ENCODE peak calls at places on chromosomes 1 and 21, in seven cellular contexts. N, L, Q, D, T, X and A are unnamed samples.

GRCh38 chr21:38823737-38824123 is 18.0 kb downstream of the ETS2 start:
- DNase-seq in N (no peak), L (no peak), Q (no peak), D (no peak), T (no peak), X (no peak), A (no peak)

GRCh38 chr1:147892731-147893214 is 9.8 kb upstream of the GJA8 start:
- DNase-seq in N (no peak), L (no peak), Q (no peak), D (no peak), T (peak; percentile 47), X (peak; percentile 22), A (peak; percentile 12)

GRCh38 chr1:92973203-92973907 is 12.1 kb upstream of the DIPK1A start:
- DNase-seq in N (no peak), L (no peak), Q (no peak), D (no peak), T (no peak), X (no peak), A (no peak)

GRCh38 chr1:28102169-28102568 is 13.8 kb upstream of the EYA3 start:
- DNase-seq in N (no peak), L (no peak), Q (no peak), D (no peak), T (no peak), X (no peak), A (no peak)

GRCh38 chr1:207115269-207115668 is 11.2 kb downstream of the C4BPA start:
- DNase-seq in N (no peak), L (no peak), Q (no peak), D (no peak), T (peak; percentile 43), X (no peak), A (no peak)

GRCh38 chr1:67433830-67434229 is 3.6 kb upstream of the SERBP1 start:
- DNase-seq in N (no peak), L (no peak), Q (no peak), D (no peak), T (no peak), X (no peak), A (no peak)

GRCh38 chr1:200479816-200480215 is 70.0 kb upstream of the ZNF281 start:
- DNase-seq in N (no peak), L (no peak), Q (no peak), D (no peak), T (no peak), X (no peak), A (no peak)

GRCh38 chr1:157932082-157932481 is 61.4 kb upstream of the KIRREL1 start:
- DNase-seq in N (no peak), L (no peak), Q (no peak), D (no peak), T (peak; percentile 34), X (no peak), A (no peak)

GRCh38 chr21:26449161-26449560 is 123.9 kb downstream of the CYYR1 start:
- DNase-seq in N (no peak), L (no peak), Q (no peak), D (no peak), T (peak; percentile 69), X (no peak), A (no peak)

GRCh38 chr21:45152265-45152746 is 77.9 kb downstream of the ADARB1 start:
- DNase-seq in N (peak; percentile 59), L (peak; percentile 75), Q (no peak), D (no peak), T (peak; percentile 65), X (peak; percentile 73), A (peak; percentile 47)

GRCh38 chr1:100284591-100284990 is 18.6 kb downstream of the RTCA start:
- DNase-seq in N (no peak), L (no peak), Q (no peak), D (no peak), T (no peak), X (no peak), A (no peak)

GRCh38 chr1:69710484-69710883 is 142.8 kb downstream of the LRRC7 start:
- DNase-seq in N (no peak), L (no peak), Q (no peak), D (no peak), T (peak; percentile 1), X (no peak), A (no peak)

GRCh38 chr1:181662606-181663005 is 179.3 kb downstream of the CACNA1E start:
- DNase-seq in N (no peak), L (no peak), Q (no peak), D (no peak), T (no peak), X (no peak), A (no peak)

GRCh38 chr21:29610960-29611359 is 312.2 kb downstream of the BACH1 start:
- DNase-seq in N (no peak), L (no peak), Q (no peak), D (no peak), T (no peak), X (no peak), A (no peak)

GRCh38 chr1:169184812-169185211 is 78.3 kb downstream of the ATP1B1 start:
- DNase-seq in N (no peak), L (no peak), Q (no peak), D (no peak), T (no peak), X (no peak), A (no peak)

GRCh38 chr1:197042676-197043341 is 24.3 kb downstream of the F13B start:
- DNase-seq in N (no peak), L (no peak), Q (no peak), D (no peak), T (no peak), X (no peak), A (no peak)

GRCh38 chr21:31335957-31336738 is 7.9 kb downstream of the TIAM1 start:
- DNase-seq in N (peak; percentile 72), L (peak; percentile 20), Q (no peak), D (no peak), T (peak; percentile 97), X (no peak), A (no peak)

DNA sequence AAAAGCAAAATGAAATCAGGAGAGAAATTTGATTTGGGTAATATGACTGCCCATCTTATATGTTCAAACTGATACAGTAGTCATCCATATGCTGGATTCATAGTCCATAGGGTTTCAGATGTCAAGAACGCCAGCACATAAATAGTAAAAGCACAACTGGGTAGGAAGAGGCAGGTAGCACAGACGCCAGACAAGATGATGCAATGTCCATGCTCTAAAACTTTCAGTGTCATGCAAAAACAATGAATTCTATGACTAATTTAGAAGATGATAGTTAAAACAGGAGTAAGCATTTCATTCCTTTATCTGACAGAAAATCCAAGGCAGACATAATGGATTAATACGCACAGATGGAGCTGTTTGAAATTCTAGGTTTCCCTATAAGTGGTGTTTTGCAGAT is 140.2 kb downstream of the DSCAM start:
- DNase-seq in N (no peak), L (no peak), Q (no peak), D (no peak), T (peak; percentile 42), X (no peak), A (no peak)
- H3K27ac ChIP-seq in N (no peak overlapping the region), L (no peak overlapping the region), Q (no peak overlapping the region), D (no peak overlapping the region), T (no peak overlapping the region), X (no peak overlapping the region), A (no peak overlapping the region)

GRCh38 chr1:156098782-156099181 is 15.7 kb upstream of the LMNA start:
- DNase-seq in N (no peak), L (no peak), Q (no peak), D (no peak), T (no peak), X (no peak), A (no peak)

GRCh38 chr1:156099282-156099681 is 15.2 kb upstream of the LMNA start:
- DNase-seq in N (no peak), L (no peak), Q (no peak), D (no peak), T (no peak), X (no peak), A (no peak)

GRCh38 chr1:156097499-156098178 is 15.4 kb upstream of the MEX3A start:
- DNase-seq in N (no peak), L (no peak), Q (no peak), D (no peak), T (no peak), X (no peak), A (no peak)

GRCh38 chr1:156096640-156097391 is 14.6 kb upstream of the MEX3A start:
- DNase-seq in N (peak; percentile 92), L (peak; percentile 98), Q (peak; percentile 90), D (peak; percentile 96), T (peak; percentile 72), X (peak; percentile 89), A (peak; percentile 76)

GRCh38 chr1:156095906-156096508 is 13.7 kb upstream of the MEX3A start:
- DNase-seq in N (no peak), L (no peak), Q (no peak), D (no peak), T (no peak), X (no peak), A (no peak)
- TF ChIP-seq CTCF in N (no peak), L (no peak), Q (no peak), D (no peak), T (no peak), X (no peak), A (no peak)

DNA sequence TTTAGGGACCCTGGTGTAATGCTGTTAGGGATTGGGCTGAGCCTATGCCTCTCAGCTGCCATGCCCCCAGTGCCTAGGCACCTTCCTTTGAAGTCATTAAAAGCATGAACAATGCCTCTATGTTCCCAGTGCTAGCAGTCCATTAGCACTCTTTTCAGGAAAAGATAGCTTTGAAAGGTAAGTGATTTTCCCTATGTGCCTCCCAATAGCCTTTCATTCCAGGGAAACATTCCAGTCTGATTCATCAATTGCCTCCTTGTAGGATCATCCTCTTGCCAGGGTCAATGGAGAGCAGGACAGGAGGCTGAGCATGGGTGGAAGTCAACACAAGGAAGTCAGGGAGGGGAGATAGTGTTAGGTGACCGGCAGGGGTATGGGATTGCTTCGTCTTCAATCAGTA is 8.6 kb upstream of the IGSF21 start:
- DNase-seq in N (no peak), L (no peak), Q (no peak), D (no peak), T (no peak), X (no peak), A (no peak)
- H3K27me3 ChIP-seq in N (no peaks in the 10 kb centered on the region), L (no peaks in the 10 kb centered on the region), Q (no peaks in the 10 kb centered on the region), D (peaks cover 8% of the 10 kb centered on the region), T (peaks cover 2% of the 10 kb centered on the region), X (peaks cover 4% of the 10 kb centered on the region), A (peaks cover 21% of the 10 kb centered on the region)

GRCh38 chr1:151146416-151147131 is at the start of gene SEMA6C:
- DNase-seq in N (peak; percentile 98), L (peak; percentile 96), Q (peak; percentile 95), D (peak; percentile 98), T (peak; percentile 90), X (peak; percentile 85), A (peak; percentile 81)

GRCh38 chr1:151146072-151146415 is 387 bp downstream of the SEMA6C start:
- DNase-seq in N (no peak), L (no peak), Q (no peak), D (no peak), T (peak; percentile 6), X (no peak), A (no peak)

GRCh38 chr1:151147132-151147503 is 687 bp upstream of the SEMA6C start:
- DNase-seq in N (no peak), L (no peak), Q (peak; percentile 42), D (no peak), T (no peak), X (no peak), A (no peak)

GRCh38 chr1:151145158-151146071 is 1.0 kb downstream of the SEMA6C start:
- DNase-seq in N (no peak), L (peak; percentile 76), Q (no peak), D (peak; percentile 79), T (peak; percentile 4), X (peak; percentile 30), A (no peak)

DNA sequence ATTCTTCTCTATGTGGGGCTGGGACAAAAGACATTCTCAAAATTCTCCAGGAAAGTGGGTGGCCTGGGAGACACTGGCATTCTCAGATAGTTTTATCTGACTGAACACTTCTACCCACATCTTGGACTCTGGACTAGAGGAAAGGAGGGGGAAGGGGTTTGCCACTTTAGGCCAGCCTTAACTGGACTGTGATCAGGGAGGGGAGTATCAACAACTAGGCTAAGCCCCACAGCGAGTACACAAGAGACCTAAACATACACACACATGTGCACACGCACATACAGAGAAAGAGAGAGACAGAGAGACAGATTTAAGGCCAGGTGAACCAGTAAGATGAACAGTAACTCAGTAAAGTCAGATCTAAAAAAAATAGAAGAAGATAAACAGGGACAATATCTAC is 1.3 kb upstream of the SEMA6C start:
- DNase-seq in N (no peak), L (no peak), Q (no peak), D (no peak), T (no peak), X (no peak), A (no peak)
- H3K27ac ChIP-seq in N (peak overlapping the region; percentile 86), L (no peak overlapping the region), Q (no peak overlapping the region), D (peak overlapping the region; percentile 89), T (no peak overlapping the region), X (no peak overlapping the region), A (no peak overlapping the region)